ENCODE peak calls at places on chromosomes 5 and 9, in seven cellular contexts. S is AG10803, B is ovary, H is cardiac fibroblast, I is psoas muscle, W is AG04450, E is AG09309. X is an unnamed sample.

GRCh38 chr9:126953089-126953809 is 38.7 kb downstream of the RALGPS1 start:
- DNase-seq in S (peak), B (no peak), H (peak), I (no peak), W (peak), E (no peak), X (no peak)

GRCh38 chr5:176693477-176693851 is 46.2 kb downstream of the TSPAN17 start:
- DNase-seq in S (no peak), B (no peak), H (peak), I (no peak), W (no peak), E (no peak), X (no peak)

GRCh38 chr9:99824378-99825157 is 2.9 kb downstream of the NR4A3 start:
- DNase-seq in S (peak), B (peak), H (no peak), I (no peak), W (no peak), E (no peak), X (no peak)

GRCh38 chr9:10055886-10056395 is 556.9 kb downstream of the PTPRD start:
- DNase-seq in S (no peak), B (no peak), H (no peak), I (no peak), W (no peak), E (no peak), X (no peak)

GRCh38 chr9:72292874-72293607 is 72.0 kb downstream of the ZFAND5 start:
- DNase-seq in S (peak), B (no peak), H (peak), I (no peak), W (no peak), E (no peak), X (peak)

GRCh38 chr5:142014911-142015584 is 2.2 kb upstream of the GNPDA1 start:
- DNase-seq in S (peak), B (peak), H (peak), I (no peak), W (no peak), E (peak), X (no peak)

GRCh38 chr9:80127920-80128319 is 556.2 kb downstream of the TLE4 start:
- DNase-seq in S (no peak), B (no peak), H (no peak), I (no peak), W (no peak), E (no peak), X (peak)

GRCh38 chr9:120916573-120916972 is 10.0 kb downstream of the TRAF1 start:
- DNase-seq in S (peak), B (peak), H (peak), I (peak), W (no peak), E (no peak), X (no peak)

GRCh38 chr9:36037580-36038169 is 962 bp downstream of the RECK start:
- DNase-seq in S (no peak), B (no peak), H (peak), I (no peak), W (no peak), E (no peak), X (no peak)

GRCh38 chr5:135623186-135623715 is 44.5 kb upstream of the CXCL14 start:
- DNase-seq in S (no peak), B (no peak), H (no peak), I (no peak), W (no peak), E (no peak), X (no peak)

GRCh38 chr9:3459076-3459475 is 66.7 kb downstream of the RFX3 start:
- DNase-seq in S (no peak), B (no peak), H (no peak), I (no peak), W (no peak), E (no peak), X (no peak)

GRCh38 chr9:134544388-134545212 is 97.0 kb upstream of the COL5A1 start:
- DNase-seq in S (peak), B (peak), H (peak), I (no peak), W (no peak), E (no peak), X (no peak)

GRCh38 chr9:116288658-116289057 is 135.1 kb downstream of the PAPPA start:
- DNase-seq in S (peak), B (no peak), H (peak), I (no peak), W (peak), E (peak), X (peak)

GRCh38 chr5:77960863-77961396 is 184.8 kb upstream of the TBCA start:
- DNase-seq in S (no peak), B (no peak), H (no peak), I (no peak), W (no peak), E (no peak), X (no peak)

GRCh38 chr5:169745441-169746146 is 108.5 kb downstream of the DOCK2 start:
- DNase-seq in S (peak), B (peak), H (peak), I (no peak), W (no peak), E (peak), X (peak)

GRCh38 chr5:15446552-15446951 is 53.4 kb upstream of the FBXL7 start:
- DNase-seq in S (peak), B (no peak), H (no peak), I (no peak), W (no peak), E (peak), X (no peak)

GRCh38 chr5:98504488-98504887 is 269.0 kb upstream of the RGMB start:
- DNase-seq in S (no peak), B (no peak), H (no peak), I (no peak), W (no peak), E (no peak), X (no peak)

GRCh38 chr9:87063883-87064282 is 116.6 kb upstream of the GAS1 start:
- DNase-seq in S (peak), B (peak), H (peak), I (no peak), W (no peak), E (peak), X (peak)

GRCh38 chr5:150851039-150851438 is 4.7 kb downstream of the IRGM start:
- DNase-seq in S (no peak), B (no peak), H (no peak), I (no peak), W (no peak), E (no peak), X (no peak)

GRCh38 chr9:14687042-14687719 is 6.1 kb downstream of the ZDHHC21 start:
- DNase-seq in S (peak), B (no peak), H (peak), I (no peak), W (peak), E (peak), X (peak)

GRCh38 chr9:123678038-123678877 is 251.7 kb downstream of the DENND1A start:
- DNase-seq in S (no peak), B (no peak), H (no peak), I (no peak), W (no peak), E (no peak), X (no peak)

GRCh38 chr9:36759141-36759540 is 186.4 kb downstream of the MELK start:
- DNase-seq in S (no peak), B (no peak), H (no peak), I (no peak), W (no peak), E (no peak), X (no peak)

GRCh38 chr5:130471-131175 is 38.7 kb downstream of the PLEKHG4B start:
- DNase-seq in S (peak), B (no peak), H (peak), I (no peak), W (peak), E (peak), X (no peak)

GRCh38 chr5:126806-127205 is 34.8 kb downstream of the PLEKHG4B start:
- DNase-seq in S (no peak), B (no peak), H (no peak), I (no peak), W (no peak), E (no peak), X (no peak)

GRCh38 chr5:129148-129547 is 37.2 kb downstream of the PLEKHG4B start:
- DNase-seq in S (no peak), B (no peak), H (no peak), I (no peak), W (no peak), E (no peak), X (no peak)

GRCh38 chr5:128446-128845 is 36.5 kb downstream of the PLEKHG4B start:
- DNase-seq in S (peak), B (no peak), H (no peak), I (no peak), W (no peak), E (peak), X (no peak)

GRCh38 chr5:129820-130219 is 37.9 kb downstream of the PLEKHG4B start:
- DNase-seq in S (peak), B (no peak), H (peak), I (no peak), W (peak), E (peak), X (peak)
- H3K4me3 ChIP-seq in S (no peak), B (no peak), H (no peak), I (no peak), W (no peak), E (no peak), X (no peak)

GRCh38 chr9:108476574-108476973 is 379.2 kb downstream of the ACTL7B start:
- DNase-seq in S (no peak), B (no peak), H (no peak), I (no peak), W (no peak), E (peak), X (no peak)
- H3K4me3 ChIP-seq in S (no peak), B (no peak), H (no peak), I (no peak), W (no peak), E (no peak), X (no peak)

GRCh38 chr9:76591256-76591950 is 132.4 kb downstream of the GCNT1 start:
- DNase-seq in S (peak), B (no peak), H (peak), I (no peak), W (no peak), E (peak), X (no peak)

GRCh38 chr9:76595645-76596044 is 136.7 kb downstream of the GCNT1 start:
- DNase-seq in S (no peak), B (no peak), H (no peak), I (no peak), W (no peak), E (no peak), X (no peak)

GRCh38 chr9:76594764-76595410 is 135.9 kb downstream of the GCNT1 start:
- DNase-seq in S (no peak), B (no peak), H (no peak), I (no peak), W (no peak), E (no peak), X (no peak)

GRCh38 chr9:76592105-76593010 is 133.4 kb downstream of the GCNT1 start:
- DNase-seq in S (peak), B (no peak), H (peak), I (no peak), W (no peak), E (peak), X (peak)

GRCh38 chr9:76593011-76593347 is 134.0 kb downstream of the GCNT1 start:
- DNase-seq in S (no peak), B (no peak), H (no peak), I (no peak), W (no peak), E (no peak), X (no peak)
- H3K4me3 ChIP-seq in S (no peak), B (no peak), H (no peak), I (no peak), W (no peak), E (no peak), X (no peak)

DNA sequence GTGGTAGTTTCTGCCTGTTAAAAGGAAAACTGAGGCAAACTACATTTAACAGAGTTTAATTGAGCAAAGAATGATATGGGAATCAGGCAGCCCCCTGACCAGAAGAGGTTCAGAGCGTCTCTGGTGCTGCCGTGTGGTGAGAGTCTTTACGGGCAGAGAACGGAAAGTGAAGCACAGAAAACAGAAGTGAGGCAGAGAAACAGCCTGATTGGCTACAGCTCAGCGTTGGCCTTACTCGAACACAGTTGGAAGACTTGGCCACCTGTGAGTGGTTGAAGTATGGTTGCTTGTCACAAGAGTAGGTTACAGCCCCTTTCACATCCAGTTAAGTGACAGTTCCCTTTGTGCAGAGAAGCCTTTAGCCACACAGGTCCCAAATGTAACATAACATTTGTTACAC is 16.9 kb upstream of the FBP1 start:
- DNase-seq in S (no peak), B (no peak), H (no peak), I (no peak), W (no peak), E (no peak), X (no peak)
- H3K4me3 ChIP-seq in S (peak), B (no peak), H (no peak), I (peak), W (no peak), E (no peak), X (no peak)

GRCh38 chr9:71253021-71253420 is 131.6 kb upstream of the TRPM3 start:
- DNase-seq in S (peak), B (no peak), H (no peak), I (no peak), W (no peak), E (no peak), X (no peak)

GRCh38 chr9:71254592-71255277 is 133.3 kb upstream of the TRPM3 start:
- DNase-seq in S (no peak), B (no peak), H (no peak), I (no peak), W (no peak), E (no peak), X (no peak)

GRCh38 chr9:71245651-71246050 is 124.2 kb upstream of the TRPM3 start:
- DNase-seq in S (no peak), B (no peak), H (no peak), I (no peak), W (no peak), E (no peak), X (no peak)

GRCh38 chr9:71249729-71250317 is 128.4 kb upstream of the TRPM3 start:
- DNase-seq in S (peak), B (no peak), H (peak), I (no peak), W (peak), E (peak), X (peak)

GRCh38 chr9:71250626-71251025 is 129.2 kb upstream of the TRPM3 start:
- DNase-seq in S (no peak), B (no peak), H (no peak), I (no peak), W (no peak), E (no peak), X (no peak)
- H3K4me3 ChIP-seq in S (no peak), B (no peak), H (no peak), I (no peak), W (no peak), E (no peak), X (no peak)

DNA sequence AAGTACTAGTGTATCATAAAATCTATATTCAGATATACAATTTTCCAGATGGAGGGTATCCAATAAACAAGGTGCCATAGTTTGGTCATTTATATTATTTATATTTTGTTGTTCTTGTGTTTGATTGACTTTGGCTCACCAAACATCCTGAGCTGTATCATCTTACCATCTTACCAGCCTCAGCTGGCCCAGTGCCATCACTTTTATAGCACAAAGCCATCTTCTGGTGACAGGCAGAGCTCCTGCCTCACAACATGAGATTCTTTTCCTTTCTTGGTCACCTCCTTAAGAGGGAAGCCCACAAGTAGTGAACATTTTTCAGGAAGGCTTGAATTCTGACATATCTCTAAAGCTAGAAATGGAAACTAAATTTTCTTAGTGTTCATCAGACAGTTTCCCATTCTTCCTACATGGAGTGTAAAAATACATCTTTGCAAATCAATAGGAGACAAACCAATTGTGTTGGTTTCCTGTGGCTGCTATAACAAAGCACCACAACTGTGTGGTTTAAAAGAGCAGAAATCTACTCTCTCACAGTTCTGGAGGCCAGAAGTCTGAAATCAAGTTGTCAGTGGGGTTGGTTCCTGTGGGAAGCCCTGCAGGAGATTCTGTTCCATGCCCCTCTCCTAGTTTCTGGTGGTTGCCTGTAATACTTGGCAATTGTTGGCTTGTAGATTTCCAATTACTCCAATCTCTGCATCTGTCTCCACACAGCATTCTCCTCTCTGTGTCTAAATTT is 341.8 kb downstream of the MAN2A1 start:
- DNase-seq in S (no peak), B (no peak), H (no peak), I (no peak), W (no peak), E (no peak), X (no peak)
- H3K4me3 ChIP-seq in S (no peak), B (no peak), H (no peak), I (no peak), W (no peak), E (no peak), X (no peak)

GRCh38 chr9:109317311-109317978 is 3.4 kb downstream of the EPB41L4B start:
- DNase-seq in S (no peak), B (no peak), H (no peak), I (no peak), W (no peak), E (no peak), X (no peak)
- H3K4me3 ChIP-seq in S (no peak), B (no peak), H (no peak), I (no peak), W (no peak), E (no peak), X (no peak)

GRCh38 chr5:157137691-157138090 is 5.0 kb downstream of the MED7 start:
- DNase-seq in S (peak), B (no peak), H (no peak), I (no peak), W (no peak), E (no peak), X (no peak)

GRCh38 chr5:157143127-157143959 is 678 bp upstream of the MED7 start:
- DNase-seq in S (peak), B (peak), H (peak), I (peak), W (no peak), E (no peak), X (peak)

GRCh38 chr5:157142317-157143126 is at the start of gene MED7:
- DNase-seq in S (peak), B (peak), H (peak), I (peak), W (peak), E (peak), X (peak)
- H3K4me3 ChIP-seq in S (peak), B (peak), H (peak), I (peak), W (peak), E (peak), X (peak)

GRCh38 chr5:39214912-39215709 is 4.3 kb downstream of the FYB1 start:
- DNase-seq in S (no peak), B (no peak), H (no peak), I (no peak), W (no peak), E (no peak), X (no peak)
- H3K4me3 ChIP-seq in S (no peak), B (no peak), H (no peak), I (no peak), W (no peak), E (no peak), X (no peak)

GRCh38 chr5:181114284-181114843 is 16.6 kb downstream of the OR2V1 start:
- DNase-seq in S (no peak), B (no peak), H (no peak), I (no peak), W (no peak), E (no peak), X (no peak)
- H3K4me3 ChIP-seq in S (peak), B (no peak), H (no peak), I (no peak), W (peak), E (peak), X (no peak)